ENCODE peak calls at places on chromosomes 13 and 19, in six cellular contexts. I is A549, E is GM12878, B is K562, X is HepG2, Z is upper lobe of left lung. J is an unnamed sample.

GRCh38 chr13:99909836-99910619 is 61.5 kb downstream of the ZIC5 start:
- ATAC-seq in I (no peak), E (no peak), B (no peak), X (peak; percentile 16), Z (no peak), J (no peak)

GRCh38 chr13:30715837-30716236 is 19.5 kb upstream of the ALOX5AP start:
- ATAC-seq in I (no peak), E (no peak), B (no peak), X (no peak), Z (no peak), J (no peak)

GRCh38 chr13:73972503-73972902 is 161.7 kb downstream of the KLF12 start:
- ATAC-seq in I (no peak), E (no peak), B (no peak), X (peak; percentile 91), Z (no peak), J (no peak)

GRCh38 chr19:50668416-50669318 is 19.4 kb downstream of the C19orf81 start:
- ATAC-seq in I (peak; percentile 29), E (no peak), B (peak; percentile 50), X (no peak), Z (no peak), J (no peak)

GRCh38 chr13:46949211-46949610 is 52.4 kb upstream of the HTR2A start:
- ATAC-seq in I (no peak), E (no peak), B (no peak), X (no peak), Z (no peak), J (no peak)

GRCh38 chr19:50341091-50341564 is 12.0 kb upstream of the KCNC3 start:
- ATAC-seq in I (no peak), E (peak; percentile 78), B (no peak), X (no peak), Z (peak; percentile 79), J (peak; percentile 25)

GRCh38 chr19:57903298-57904174 is 12.9 kb downstream of the ZNF417 start:
- ATAC-seq in I (peak; percentile 71), E (peak; percentile 64), B (peak; percentile 63), X (peak; percentile 68), Z (no peak), J (no peak)

GRCh38 chr19:45547965-45548609 is 36.5 kb downstream of the OPA3 start:
- ATAC-seq in I (peak; percentile 92), E (no peak), B (no peak), X (peak; percentile 56), Z (peak; percentile 70), J (peak; percentile 51)

GRCh38 chr13:79477968-79478367 is 3.0 kb upstream of the NDFIP2 start:
- ATAC-seq in I (no peak), E (no peak), B (no peak), X (no peak), Z (no peak), J (no peak)

GRCh38 chr13:40338217-40338616 is 328.2 kb downstream of the FOXO1 start:
- ATAC-seq in I (no peak), E (no peak), B (no peak), X (no peak), Z (no peak), J (no peak)

GRCh38 chr19:14080887-14081796 is 4.4 kb downstream of the C19orf67 start:
- ATAC-seq in I (peak; percentile 96), E (peak; percentile 94), B (peak; percentile 90), X (peak; percentile 80), Z (peak; percentile 96), J (peak; percentile 98)
- TF ChIP-seq EP300 in I (no peak), E (no peak), B (no peak), X (peak; percentile 45), Z (no peak), J (no peak)

GRCh38 chr19:6685962-6686627 is 16.1 kb upstream of the TNFSF14 start:
- ATAC-seq in I (no peak), E (peak; percentile 79), B (no peak), X (no peak), Z (peak; percentile 7), J (no peak)
- TF ChIP-seq POLR2A in I (no peak), E (no peak), B (no peak), X (no peak), Z (no peak), J (no peak)

DNA sequence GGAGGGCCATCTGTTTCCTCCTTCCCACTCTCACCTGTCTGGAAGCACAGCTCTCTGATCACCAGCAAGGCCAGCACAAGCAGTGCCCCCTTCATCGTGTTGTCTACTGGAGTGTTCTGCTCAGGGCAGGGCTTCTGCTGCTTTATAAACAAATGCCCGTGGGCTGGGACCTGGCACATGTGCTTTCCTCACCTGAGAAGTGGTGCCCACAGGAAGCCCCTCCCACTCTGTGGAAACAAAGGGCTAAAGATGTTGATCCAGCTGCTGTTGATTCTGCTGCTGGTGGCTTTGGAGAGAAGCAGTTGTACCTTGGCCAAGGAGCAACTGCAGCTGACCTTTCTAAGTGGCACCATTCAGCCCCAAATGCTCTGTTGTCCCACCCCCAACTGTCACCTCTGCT is 26.4 kb upstream of the ZNF181 start:
- ATAC-seq in I (no peak), E (no peak), B (no peak), X (no peak), Z (no peak), J (no peak)
- H3K4me3 ChIP-seq in I (no peak overlapping the region), E (no peak overlapping the region), B (no peak overlapping the region), X (no peak overlapping the region), Z (no peak overlapping the region), J (no peak overlapping the region)

GRCh38 chr19:56094449-56094848 is 26.6 kb downstream of the ZNF787 start:
- ATAC-seq in I (no peak), E (no peak), B (no peak), X (no peak), Z (no peak), J (no peak)
- TF ChIP-seq EP300 in I (no peak), E (no peak), B (no peak), X (no peak), Z (no peak), J (no peak)

J was measured in gastroesophageal sphincter.